ENCODE peak calls at places on chromosome 16, in ten cellular contexts. T is A549, Q is right lobe of liver, K is gastrocnemius medialis, X is suprapubic skin, C is esophagus squamous epithelium, B is IMR-90, A is uterus, Y is adrenal gland, V is breast epithelium. Z is an unnamed sample.

GRCh38 chr16:48862087-48862532 is 252.1 kb upstream of the N4BP1 start:
- DNase-seq in A (peak), B (peak), Y (no peak), K (no peak), Q (no peak), V (no peak), T (peak), C (no peak), X (no peak), Z (no peak)

GRCh38 chr16:89615596-89616090 is 2.2 kb downstream of the DPEP1 start:
- DNase-seq in V (no peak), K (no peak), X (no peak), Q (no peak), B (no peak), Y (no peak), T (no peak), C (no peak), A (no peak), Z (no peak)

GRCh38 chr16:17803625-17804410 is 333.1 kb upstream of the XYLT1 start:
- DNase-seq in Y (no peak), C (no peak), A (no peak), K (no peak), X (no peak), T (peak), Q (no peak), B (peak), V (no peak), Z (no peak)

GRCh38 chr16:84279871-84280270 is 14.8 kb upstream of the WFDC1 start:
- DNase-seq in T (no peak), K (no peak), Y (no peak), A (no peak), V (no peak), X (no peak), Q (no peak), C (no peak), B (no peak), Z (no peak)

GRCh38 chr16:68991075-68991474 is 114.4 kb upstream of the HAS3 start:
- DNase-seq in A (no peak), V (no peak), K (no peak), C (no peak), Y (no peak), B (no peak), T (no peak), Q (no peak), X (no peak), Z (no peak)

GRCh38 chr16:75113541-75114121 is 2.9 kb downstream of the LDHD start:
- DNase-seq in Y (no peak), B (no peak), C (no peak), V (no peak), T (no peak), X (no peak), Q (no peak), A (no peak), K (no peak), Z (no peak)

GRCh38 chr16:85462405-85463227 is 150.5 kb upstream of the GSE1 start:
- DNase-seq in X (no peak), T (no peak), A (peak), C (no peak), K (no peak), V (no peak), B (no peak), Y (no peak), Q (no peak), Z (peak)

GRCh38 chr16:85717393-85718152 is 28.8 kb upstream of the GINS2 start:
- DNase-seq in Y (peak), Q (peak), A (peak), X (peak), B (peak), V (peak), C (no peak), K (peak), T (peak), Z (peak)

GRCh38 chr16:29807426-29808218 is 1.3 kb downstream of the MAZ start:
- DNase-seq in V (peak), Y (peak), Q (peak), X (peak), T (peak), A (peak), C (no peak), B (peak), K (peak), Z (peak)

GRCh38 chr16:29806096-29806579 is at the start of gene MAZ:
- DNase-seq in K (no peak), V (no peak), C (no peak), A (peak), T (peak), Y (no peak), B (peak), X (no peak), Q (no peak), Z (no peak)

GRCh38 chr16:29808219-29808900 is 2.0 kb downstream of the MAZ start:
- DNase-seq in V (no peak), K (no peak), C (no peak), T (no peak), B (no peak), Y (peak), X (no peak), Q (no peak), A (peak), Z (peak)

GRCh38 chr16:29805232-29806095 is 865 bp upstream of the MAZ start:
- DNase-seq in K (peak), B (peak), C (peak), T (peak), X (peak), A (peak), Y (peak), V (peak), Q (peak), Z (peak)

DNA sequence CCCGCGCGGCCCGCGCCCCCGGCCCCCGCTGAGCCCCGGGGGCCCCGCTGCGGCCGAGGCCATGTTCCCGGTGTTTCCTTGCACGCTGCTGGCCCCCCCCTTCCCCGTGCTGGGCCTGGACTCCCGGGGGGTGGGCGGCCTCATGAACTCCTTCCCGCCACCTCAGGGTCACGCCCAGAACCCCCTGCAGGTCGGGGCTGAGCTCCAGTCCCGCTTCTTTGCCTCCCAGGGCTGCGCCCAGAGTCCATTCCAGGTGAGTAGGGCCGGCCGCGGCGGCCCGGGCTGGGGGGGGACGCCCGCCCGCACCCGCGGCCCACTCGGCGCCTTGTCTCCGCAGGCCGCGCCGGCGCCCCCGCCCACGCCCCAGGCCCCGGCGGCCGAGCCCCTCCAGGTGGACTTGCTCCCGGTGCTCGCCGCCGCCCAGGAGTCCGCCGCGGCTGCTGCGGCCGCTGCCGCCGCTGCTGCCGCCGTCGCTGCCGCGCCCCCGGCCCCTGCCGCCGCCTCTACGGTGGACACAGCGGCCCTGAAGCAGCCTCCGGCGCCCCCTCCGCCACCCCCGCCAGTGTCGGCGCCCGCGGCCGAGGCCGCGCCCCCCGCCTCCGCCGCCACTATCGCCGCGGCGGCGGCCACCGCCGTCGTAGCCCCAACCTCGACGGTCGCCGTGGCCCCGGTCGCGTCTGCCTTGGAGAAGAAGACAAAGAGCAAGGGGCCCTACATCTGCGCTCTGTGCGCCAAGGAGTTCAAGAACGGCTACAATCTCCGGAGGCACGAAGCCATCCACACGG is 504 bp downstream of the MAZ start:
- DNase-seq in A (peak), Y (peak), K (no peak), T (peak), Q (peak), C (no peak), X (peak), V (no peak), B (no peak), Z (peak)
- TF ChIP-seq POLR2A in A (no peak), Y (no peak), K (no peak), T (peak), Q (no peak), C (no peak), X (no peak), V (no peak), B (no peak), Z (no peak)

GRCh38 chr16:10562361-10562899 is 18.0 kb downstream of the EMP2 start:
- DNase-seq in A (no peak), X (no peak), C (no peak), K (no peak), Q (no peak), B (no peak), Y (no peak), V (no peak), T (no peak), Z (no peak)
- H3K27ac ChIP-seq in A (no peak), X (no peak), C (peak), K (peak), Q (no peak), B (no peak), Y (no peak), V (peak), T (no peak), Z (no peak)

GRCh38 chr16:20624205-20624604 is 48.0 kb upstream of the ACSM2B start:
- DNase-seq in Y (no peak), K (no peak), X (no peak), T (no peak), A (no peak), V (no peak), C (no peak), B (no peak), Q (no peak), Z (no peak)

GRCh38 chr16:20626971-20627370 is 50.8 kb upstream of the ACSM2B start:
- DNase-seq in B (no peak), K (no peak), Q (no peak), X (no peak), Y (no peak), V (no peak), C (no peak), A (no peak), T (no peak), Z (no peak)

GRCh38 chr16:20624882-20625807 is 49.0 kb upstream of the ACSM2B start:
- DNase-seq in T (no peak), K (no peak), Y (no peak), B (no peak), Q (no peak), A (no peak), V (no peak), X (no peak), C (no peak), Z (no peak)

GRCh38 chr16:20622498-20622870 is 46.3 kb upstream of the ACSM2B start:
- DNase-seq in C (no peak), Y (no peak), X (no peak), Q (no peak), B (no peak), A (no peak), T (no peak), K (no peak), V (no peak), Z (no peak)

GRCh38 chr16:20628213-20628612 is 52.0 kb upstream of the ACSM2B start:
- DNase-seq in A (no peak), X (no peak), V (no peak), B (no peak), Q (no peak), K (no peak), Y (no peak), T (no peak), C (no peak), Z (no peak)
- TF ChIP-seq POLR2A in A (no peak), X (no peak), V (no peak), B (no peak), Q (no peak), K (no peak), Y (no peak), T (no peak), C (no peak), Z (no peak)

GRCh38 chr16:19879241-19879792 is 5.3 kb downstream of the GPRC5B start:
- DNase-seq in Q (no peak), A (no peak), C (no peak), K (peak), T (peak), V (peak), X (no peak), B (peak), Y (no peak), Z (peak)
- H3K27ac ChIP-seq in Q (no peak), A (no peak), C (peak), K (peak), T (no peak), V (peak), X (no peak), B (no peak), Y (no peak), Z (peak)

GRCh38 chr16:78488461-78488860 is 389.0 kb downstream of the WWOX start:
- DNase-seq in A (no peak), B (no peak), V (no peak), T (no peak), Y (no peak), K (no peak), X (no peak), C (no peak), Q (no peak), Z (no peak)
- TF ChIP-seq POLR2A in A (no peak), B (no peak), V (no peak), T (no peak), Y (no peak), K (no peak), X (no peak), C (no peak), Q (no peak), Z (no peak)

GRCh38 chr16:3060339-3061127 is 4.9 kb upstream of the IL32 start:
- DNase-seq in Q (no peak), Y (no peak), V (no peak), K (no peak), T (no peak), A (no peak), X (no peak), C (no peak), B (no peak), Z (no peak)
- H3K27ac ChIP-seq in Q (peak), Y (peak), V (no peak), K (peak), T (no peak), A (no peak), X (no peak), C (no peak), B (no peak), Z (no peak)

Z was measured in heart left ventricle.